ENCODE peak calls at places on chromosome 22, in nine cellular contexts. B, O, E, W, R, I, M, L and A are unnamed samples.

GRCh38 chr22:42300286-42301071 is 30.0 kb upstream of the TCF20 start:
- DNase-seq in O (no peak), E (no peak), R (no peak), M (no peak), L (no peak), W (no peak), I (no peak), B (peak), A (no peak)

GRCh38 chr22:31248138-31248745 is 36.1 kb downstream of the LIMK2 start:
- DNase-seq in R (peak), L (peak), W (peak), O (no peak), B (peak), I (peak), M (peak), E (peak), A (peak)

GRCh38 chr22:43471186-43471585 is 59.4 kb downstream of the MPPED1 start:
- DNase-seq in E (no peak), R (no peak), I (no peak), M (no peak), B (no peak), O (no peak), L (no peak), W (no peak), A (no peak)

GRCh38 chr22:44220727-44221680 is 40.3 kb downstream of the PARVG start:
- DNase-seq in I (no peak), L (no peak), W (no peak), O (no peak), M (no peak), E (peak), R (no peak), B (no peak), A (no peak)

GRCh38 chr22:50236731-50237409 is 8.0 kb downstream of the TUBGCP6 start:
- DNase-seq in R (peak), E (no peak), I (no peak), W (no peak), L (no peak), O (no peak), B (no peak), M (no peak), A (no peak)

GRCh38 chr22:27892064-27892463 is 27.0 kb downstream of the PITPNB start:
- DNase-seq in M (no peak), W (no peak), E (no peak), I (no peak), O (no peak), R (no peak), B (no peak), L (no peak), A (no peak)

GRCh38 chr22:30870451-30871345 is 97.9 kb downstream of the MORC2 start:
- DNase-seq in L (no peak), O (no peak), E (no peak), M (peak), R (no peak), I (no peak), W (no peak), B (no peak), A (no peak)

GRCh38 chr22:26122920-26123468 is 46.3 kb upstream of the SEZ6L start:
- DNase-seq in L (no peak), W (no peak), O (no peak), I (no peak), R (no peak), B (no peak), M (no peak), E (no peak), A (no peak)

GRCh38 chr22:27685515-27685914 is 116.0 kb downstream of the MN1 start:
- DNase-seq in L (no peak), E (no peak), R (no peak), W (no peak), O (no peak), I (no peak), M (no peak), B (no peak), A (no peak)

GRCh38 chr22:44311855-44312170 is 938 bp downstream of the SHISAL1 start:
- DNase-seq in I (peak), R (peak), M (no peak), L (no peak), O (no peak), B (peak), E (no peak), W (no peak), A (no peak)

GRCh38 chr22:50672471-50673230 is at the start of gene SHANK3:
- DNase-seq in B (no peak), O (no peak), W (no peak), I (no peak), M (no peak), E (peak), R (no peak), L (no peak), A (no peak)

GRCh38 chr22:50084570-50084969 is 656 bp downstream of the MLC1 start:
- DNase-seq in R (no peak), E (no peak), B (no peak), O (no peak), I (no peak), L (no peak), M (no peak), W (no peak), A (no peak)

GRCh38 chr22:17569971-17570511 is 6.7 kb downstream of the SLC25A18 start:
- DNase-seq in R (peak), M (no peak), L (no peak), I (no peak), W (no peak), O (no peak), B (no peak), E (no peak), A (no peak)

GRCh38 chr22:36536717-36537116 is 7.8 kb upstream of the EIF3D start:
- DNase-seq in E (no peak), I (no peak), L (no peak), B (no peak), O (no peak), R (no peak), W (no peak), M (no peak), A (no peak)

GRCh38 chr22:36323855-36324331 is 63.9 kb downstream of the MYH9 start:
- DNase-seq in I (peak), W (no peak), M (no peak), L (peak), E (no peak), O (no peak), B (no peak), R (no peak), A (no peak)

GRCh38 chr22:48346311-48346710 is 1481.4 kb downstream of the BRD1 start:
- DNase-seq in L (no peak), M (no peak), B (no peak), I (no peak), R (no peak), W (no peak), E (no peak), O (no peak), A (no peak)

DNA sequence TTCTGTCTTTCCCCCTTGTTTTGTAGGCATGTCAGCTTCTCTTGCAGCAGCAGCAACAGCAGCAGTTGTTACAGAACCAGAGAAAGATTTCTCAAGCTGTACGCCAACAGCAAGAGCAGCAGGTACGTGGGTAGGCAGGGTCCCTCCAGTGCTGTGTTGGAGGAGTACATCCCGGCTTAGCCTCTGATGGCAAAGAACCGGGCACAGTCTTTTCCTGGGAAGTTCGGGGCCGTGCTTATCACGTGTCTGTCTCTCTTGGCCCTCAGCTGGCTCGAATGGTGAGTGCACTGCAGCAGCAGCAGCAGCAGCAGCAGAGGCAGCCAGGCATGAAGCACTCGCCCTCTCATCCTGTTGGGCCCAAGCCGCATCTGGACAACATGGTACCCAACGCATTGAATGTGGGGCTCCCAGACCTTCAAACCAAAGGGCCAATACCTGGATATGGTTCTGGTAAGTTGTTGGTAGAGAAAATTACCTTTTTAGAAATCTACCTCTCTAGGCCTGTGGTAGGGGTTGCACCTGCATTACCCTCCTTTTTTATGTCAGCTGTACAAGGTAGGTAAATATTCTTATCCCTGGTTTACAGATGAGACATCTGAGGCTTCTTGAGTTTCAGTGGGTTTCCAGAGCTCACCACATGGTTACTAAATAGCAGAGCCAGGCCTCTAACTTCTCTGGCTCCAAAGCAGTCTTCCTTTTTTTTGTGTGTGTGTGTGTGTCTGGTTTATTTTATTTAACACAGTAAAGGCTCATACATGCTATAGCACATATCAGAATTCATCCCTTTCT is 45.2 kb upstream of the ADSL start:
- DNase-seq in O (no peak), E (no peak), L (no peak), R (no peak), W (no peak), B (no peak), M (peak), I (no peak), A (no peak)
- TF ChIP-seq CTCF in O (no peak), E (no peak), L (no peak), R (no peak), W (no peak), B (no peak), M (no peak), I (no peak), A (no peak)

DNA sequence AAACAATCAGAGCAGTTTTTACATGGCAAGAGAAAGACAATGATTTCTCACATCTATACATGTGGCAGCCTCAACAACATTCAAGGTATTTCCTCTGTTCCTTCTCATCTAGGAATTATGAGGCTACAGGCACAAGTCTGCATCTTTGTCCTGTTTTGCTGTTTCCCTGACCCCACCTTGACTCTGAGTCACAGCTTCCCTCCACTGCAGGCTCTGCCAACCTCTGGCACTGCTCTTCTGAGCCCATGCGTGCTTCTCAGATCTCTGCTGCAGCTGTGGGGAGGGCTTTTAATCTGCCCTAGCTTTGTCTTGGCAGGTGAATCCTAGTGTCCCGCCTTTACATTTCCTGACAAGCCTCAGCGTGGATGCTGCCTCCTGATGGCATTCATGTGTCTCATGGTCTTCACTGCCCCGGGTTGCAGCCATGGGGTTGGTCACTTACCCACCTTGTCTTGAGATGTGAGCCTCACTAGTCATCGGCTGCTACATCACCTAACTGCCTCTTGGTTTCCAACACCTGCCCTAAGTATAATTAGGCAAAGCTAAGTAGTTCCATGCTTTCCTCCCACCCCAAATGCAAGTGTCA is 578.5 kb downstream of the TBC1D22A start:
- DNase-seq in M (no peak), O (no peak), I (no peak), L (no peak), B (no peak), R (no peak), E (no peak), W (no peak), A (no peak)
- H3K4me3 ChIP-seq in M (no peak), O (no peak), I (no peak), L (no peak), B (no peak), R (no peak), E (no peak), W (no peak), A (no peak)

GRCh38 chr22:33126881-33127280 is 68.7 kb upstream of the SYN3 start:
- DNase-seq in L (no peak), E (no peak), R (no peak), B (no peak), W (no peak), I (peak), M (no peak), O (no peak), A (no peak)
- TF ChIP-seq CTCF in L (no peak), E (no peak), R (no peak), B (peak), W (no peak), I (peak), M (peak), O (no peak), A (no peak)

DNA sequence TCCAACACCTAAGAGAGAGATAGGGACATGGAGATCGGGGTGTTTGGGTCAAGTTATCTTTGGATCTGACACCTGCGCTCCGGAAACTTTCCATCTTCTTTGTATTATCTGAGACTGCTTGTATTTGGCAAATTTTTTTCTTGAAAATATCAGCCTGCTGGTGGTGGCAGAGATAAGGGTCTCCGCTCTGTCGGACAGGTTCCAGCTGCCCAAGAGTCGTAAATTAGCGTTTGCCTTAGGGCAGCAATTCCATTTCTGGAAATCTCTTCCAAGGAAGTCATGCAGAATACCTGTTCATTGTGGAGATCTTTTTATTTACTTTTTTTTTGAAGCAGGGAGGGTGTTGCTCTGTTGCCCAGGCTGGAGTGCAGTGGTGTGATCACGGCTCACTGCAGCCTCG is 19.5 kb upstream of the CSNK1E start:
- DNase-seq in E (no peak), B (no peak), L (no peak), M (no peak), O (no peak), I (no peak), R (no peak), W (no peak), A (no peak)
- H3K4me3 ChIP-seq in E (no peak), B (no peak), L (no peak), M (no peak), O (no peak), I (peak), R (no peak), W (no peak), A (peak)

DNA sequence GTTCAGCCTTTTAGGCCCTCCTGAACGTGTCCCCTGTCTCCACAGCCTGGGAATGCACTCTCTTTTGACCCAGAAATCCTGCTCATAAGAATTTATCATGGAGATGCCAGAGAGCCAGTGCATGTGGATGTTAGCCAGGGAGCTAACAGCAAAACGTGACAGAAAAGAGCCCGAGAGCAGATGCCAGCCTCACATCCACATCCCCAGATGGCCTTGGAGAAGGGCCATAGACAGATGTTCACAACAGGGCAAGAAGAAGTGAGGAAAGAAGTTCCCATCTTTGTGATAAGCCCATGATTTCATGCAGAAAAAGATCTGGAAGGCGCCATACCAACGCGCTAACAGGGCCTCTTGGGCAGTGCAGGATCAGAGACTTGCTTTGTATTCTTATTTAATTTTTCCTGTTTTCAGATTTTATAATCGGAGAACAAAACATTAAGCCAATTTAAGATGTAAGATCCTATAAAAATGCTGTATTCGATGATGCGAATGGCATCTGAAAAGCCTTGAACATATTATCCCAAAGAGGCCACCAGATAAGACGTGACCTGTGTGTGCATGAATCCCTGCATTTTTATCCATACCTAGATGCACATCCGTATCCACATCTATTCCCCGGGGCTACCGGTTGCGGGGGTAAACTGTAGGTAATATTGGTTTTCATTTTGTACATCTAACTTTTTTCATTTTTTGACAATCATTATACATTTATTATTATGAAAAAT is 48.7 kb downstream of the IGLL5 start:
- DNase-seq in B (no peak), W (no peak), M (no peak), O (no peak), E (no peak), I (no peak), L (no peak), R (no peak), A (no peak)
- TF ChIP-seq CTCF in B (no peak), W (no peak), M (no peak), O (no peak), E (no peak), I (no peak), L (no peak), R (no peak), A (no peak)